ENCODE peak calls at places on chromosomes 4 and X, in five cellular contexts. One of them, this sample, is unnamed.

GRCh38 chrX:135652602-135653001 is 60.8 kb upstream of the CT45A1 start:
- DNase-seq in NCI-H446 treated with DMSO at 0.1 percent for 48 hours: no peak
- DNase-seq in AG04449: no peak
- DNase-seq in HEK293T: no peak
- DNase-seq in memory B cell: no peak
- DNase-seq in this sample: no peak

GRCh38 chr4:138975225-138975624 is 40.4 kb upstream of the NOCT start:
- DNase-seq in NCI-H446 treated with DMSO at 0.1 percent for 48 hours: no peak
- DNase-seq in memory B cell: no peak
- DNase-seq in HEK293T: no peak
- DNase-seq in AG04449: no peak
- DNase-seq in this sample: no peak

GRCh38 chr4:165537028-165537648 is 158.3 kb downstream of the CPE start:
- DNase-seq in NCI-H446 treated with DMSO at 0.1 percent for 48 hours: no peak
- DNase-seq in AG04449: peak
- DNase-seq in HEK293T: peak
- DNase-seq in memory B cell: peak
- DNase-seq in this sample: no peak

GRCh38 chr4:41142946-41143720 is 71.2 kb downstream of the APBB2 start:
- DNase-seq in HEK293T: no peak
- DNase-seq in NCI-H446 treated with DMSO at 0.1 percent for 48 hours: no peak
- DNase-seq in AG04449: peak
- DNase-seq in memory B cell: no peak
- DNase-seq in this sample: no peak

GRCh38 chrX:119801253-119802221 is 10.1 kb upstream of the RPL39 start:
- DNase-seq in NCI-H446 treated with DMSO at 0.1 percent for 48 hours: no peak
- DNase-seq in HEK293T: no peak
- DNase-seq in AG04449: no peak
- DNase-seq in memory B cell: no peak
- DNase-seq in this sample: no peak

GRCh38 chrX:71178908-71179307 is 34.3 kb downstream of the NLGN3 start:
- DNase-seq in HEK293T: peak
- DNase-seq in AG04449: no peak
- DNase-seq in memory B cell: peak
- DNase-seq in NCI-H446 treated with DMSO at 0.1 percent for 48 hours: no peak
- DNase-seq in this sample: no peak

GRCh38 chr4:35465096-35465495 is 779.2 kb downstream of the ARAP2 start:
- DNase-seq in HEK293T: no peak
- DNase-seq in AG04449: no peak
- DNase-seq in NCI-H446 treated with DMSO at 0.1 percent for 48 hours: no peak
- DNase-seq in memory B cell: no peak
- DNase-seq in this sample: no peak

GRCh38 chr4:102036619-102037376 is 246.3 kb downstream of the BANK1 start:
- DNase-seq in NCI-H446 treated with DMSO at 0.1 percent for 48 hours: peak
- DNase-seq in HEK293T: no peak
- DNase-seq in AG04449: peak
- DNase-seq in memory B cell: no peak
- DNase-seq in this sample: no peak

GRCh38 chr4:157423526-157424020 is 203.0 kb downstream of the GRIA2 start:
- DNase-seq in NCI-H446 treated with DMSO at 0.1 percent for 48 hours: no peak
- DNase-seq in HEK293T: no peak
- DNase-seq in AG04449: no peak
- DNase-seq in memory B cell: no peak
- DNase-seq in this sample: no peak

GRCh38 chr4:8319731-8320385 is 50.3 kb downstream of the HTRA3 start:
- DNase-seq in AG04449: no peak
- DNase-seq in HEK293T: no peak
- DNase-seq in NCI-H446 treated with DMSO at 0.1 percent for 48 hours: no peak
- DNase-seq in memory B cell: no peak
- DNase-seq in this sample: no peak

GRCh38 chr4:133866328-133866699 is 335.3 kb downstream of the PABPC4L start:
- DNase-seq in memory B cell: no peak
- DNase-seq in NCI-H446 treated with DMSO at 0.1 percent for 48 hours: no peak
- DNase-seq in HEK293T: no peak
- DNase-seq in AG04449: no peak
- DNase-seq in this sample: no peak

GRCh38 chr4:6568689-6569332 is 6.2 kb upstream of the MAN2B2 start:
- DNase-seq in NCI-H446 treated with DMSO at 0.1 percent for 48 hours: no peak
- DNase-seq in AG04449: peak
- DNase-seq in HEK293T: no peak
- DNase-seq in memory B cell: no peak
- DNase-seq in this sample: no peak

GRCh38 chrX:76555816-76556215 is 128.3 kb downstream of the MAGEE1 start:
- DNase-seq in memory B cell: no peak
- DNase-seq in AG04449: no peak
- DNase-seq in HEK293T: peak
- DNase-seq in NCI-H446 treated with DMSO at 0.1 percent for 48 hours: peak
- DNase-seq in this sample: no peak

GRCh38 chr4:168540086-168540864 is 43.4 kb downstream of the PALLD start:
- DNase-seq in memory B cell: no peak
- DNase-seq in HEK293T: no peak
- DNase-seq in NCI-H446 treated with DMSO at 0.1 percent for 48 hours: no peak
- DNase-seq in AG04449: peak
- DNase-seq in this sample: no peak

GRCh38 chr4:186725422-186726149 is 1.9 kb upstream of the FAT1 start:
- DNase-seq in AG04449: no peak
- DNase-seq in HEK293T: peak
- DNase-seq in memory B cell: no peak
- DNase-seq in NCI-H446 treated with DMSO at 0.1 percent for 48 hours: no peak
- DNase-seq in this sample: peak

GRCh38 chrX:48022740-48023139 is 16.0 kb downstream of the SPACA5 start:
- DNase-seq in memory B cell: no peak
- DNase-seq in AG04449: no peak
- DNase-seq in NCI-H446 treated with DMSO at 0.1 percent for 48 hours: no peak
- DNase-seq in HEK293T: no peak
- DNase-seq in this sample: no peak

GRCh38 chrX:143781103-143781502 is 60.6 kb upstream of the SPANXN2 start:
- DNase-seq in NCI-H446 treated with DMSO at 0.1 percent for 48 hours: no peak
- DNase-seq in HEK293T: no peak
- DNase-seq in memory B cell: no peak
- DNase-seq in AG04449: no peak
- DNase-seq in this sample: no peak

GRCh38 chrX:96650023-96650422 is 34.6 kb upstream of the DIAPH2 start:
- DNase-seq in AG04449: no peak
- DNase-seq in memory B cell: no peak
- DNase-seq in HEK293T: no peak
- DNase-seq in NCI-H446 treated with DMSO at 0.1 percent for 48 hours: no peak
- DNase-seq in this sample: no peak

GRCh38 chr4:152156448-152156847 is 379.4 kb downstream of the FBXW7 start:
- DNase-seq in NCI-H446 treated with DMSO at 0.1 percent for 48 hours: no peak
- DNase-seq in HEK293T: no peak
- DNase-seq in AG04449: no peak
- DNase-seq in memory B cell: no peak
- DNase-seq in this sample: no peak

GRCh38 chr4:64715741-64716140 is 306.5 kb upstream of the TECRL start:
- DNase-seq in AG04449: no peak
- DNase-seq in memory B cell: no peak
- DNase-seq in HEK293T: no peak
- DNase-seq in NCI-H446 treated with DMSO at 0.1 percent for 48 hours: no peak
- DNase-seq in this sample: no peak

GRCh38 chr4:31108762-31109161 is 388.6 kb downstream of the PCDH7 start:
- DNase-seq in AG04449: no peak
- DNase-seq in HEK293T: no peak
- DNase-seq in NCI-H446 treated with DMSO at 0.1 percent for 48 hours: no peak
- DNase-seq in memory B cell: no peak
- DNase-seq in this sample: no peak

GRCh38 chrX:119272882-119273806 is 37.1 kb downstream of the PGRMC1 start:
- DNase-seq in NCI-H446 treated with DMSO at 0.1 percent for 48 hours: no peak
- DNase-seq in memory B cell: peak
- DNase-seq in AG04449: no peak
- DNase-seq in HEK293T: no peak
- DNase-seq in this sample: no peak

GRCh38 chr4:111736516-111736915 is 408.7 kb upstream of the FAM241A start:
- DNase-seq in memory B cell: no peak
- DNase-seq in HEK293T: no peak
- DNase-seq in NCI-H446 treated with DMSO at 0.1 percent for 48 hours: no peak
- DNase-seq in AG04449: no peak
- DNase-seq in this sample: no peak

GRCh38 chr4:15753786-15754185 is 24.3 kb upstream of the CD38 start:
- DNase-seq in HEK293T: no peak
- DNase-seq in NCI-H446 treated with DMSO at 0.1 percent for 48 hours: no peak
- DNase-seq in memory B cell: no peak
- DNase-seq in AG04449: no peak
- DNase-seq in this sample: no peak

GRCh38 chr4:174154455-174154854 is 129.0 kb downstream of the FBXO8 start:
- DNase-seq in AG04449: peak
- DNase-seq in memory B cell: no peak
- DNase-seq in NCI-H446 treated with DMSO at 0.1 percent for 48 hours: no peak
- DNase-seq in HEK293T: no peak
- DNase-seq in this sample: no peak

GRCh38 chrX:150680974-150681373 is 12.2 kb upstream of the MTMR1 start:
- DNase-seq in NCI-H446 treated with DMSO at 0.1 percent for 48 hours: no peak
- DNase-seq in memory B cell: no peak
- DNase-seq in HEK293T: peak
- DNase-seq in AG04449: no peak
- DNase-seq in this sample: no peak

GRCh38 chr4:183765121-183765990 is 106.3 kb downstream of the TRAPPC11 start:
- DNase-seq in NCI-H446 treated with DMSO at 0.1 percent for 48 hours: no peak
- DNase-seq in memory B cell: no peak
- DNase-seq in AG04449: no peak
- DNase-seq in HEK293T: no peak
- DNase-seq in this sample: no peak

GRCh38 chr4:165379662-165380061 is 854 bp downstream of the CPE start:
- DNase-seq in memory B cell: no peak
- DNase-seq in HEK293T: peak
- DNase-seq in AG04449: no peak
- DNase-seq in NCI-H446 treated with DMSO at 0.1 percent for 48 hours: peak
- DNase-seq in this sample: no peak

GRCh38 chr4:171812377-171813194 is 618 bp upstream of the GALNTL6 start:
- DNase-seq in memory B cell: no peak
- DNase-seq in AG04449: no peak
- DNase-seq in HEK293T: peak
- DNase-seq in NCI-H446 treated with DMSO at 0.1 percent for 48 hours: no peak
- DNase-seq in this sample: no peak

GRCh38 chr4:186755550-186756519 is 32.2 kb upstream of the FAT1 start:
- DNase-seq in memory B cell: no peak
- DNase-seq in AG04449: no peak
- DNase-seq in HEK293T: no peak
- DNase-seq in NCI-H446 treated with DMSO at 0.1 percent for 48 hours: no peak
- DNase-seq in this sample: no peak

GRCh38 chrX:119236599-119237525 is 777 bp downstream of the PGRMC1 start:
- DNase-seq in NCI-H446 treated with DMSO at 0.1 percent for 48 hours: no peak
- DNase-seq in AG04449: peak
- DNase-seq in memory B cell: no peak
- DNase-seq in HEK293T: peak
- DNase-seq in this sample: peak

GRCh38 chr4:79865253-79865652 is 207.8 kb downstream of the ANTXR2 start:
- DNase-seq in AG04449: peak
- DNase-seq in HEK293T: no peak
- DNase-seq in memory B cell: no peak
- DNase-seq in NCI-H446 treated with DMSO at 0.1 percent for 48 hours: no peak
- DNase-seq in this sample: no peak

GRCh38 chr4:84503495-84504437 is 4.7 kb upstream of the NKX6-1 start:
- DNase-seq in NCI-H446 treated with DMSO at 0.1 percent for 48 hours: peak
- DNase-seq in memory B cell: no peak
- DNase-seq in AG04449: peak
- DNase-seq in HEK293T: peak
- DNase-seq in this sample: no peak

GRCh38 chr4:24594887-24595286 is 10.5 kb upstream of the DHX15 start:
- DNase-seq in HEK293T: no peak
- DNase-seq in NCI-H446 treated with DMSO at 0.1 percent for 48 hours: no peak
- DNase-seq in AG04449: peak
- DNase-seq in memory B cell: no peak
- DNase-seq in this sample: no peak

GRCh38 chrX:24242649-24243556 is 71.0 kb downstream of the SUPT20HL2 start:
- DNase-seq in NCI-H446 treated with DMSO at 0.1 percent for 48 hours: peak
- DNase-seq in AG04449: no peak
- DNase-seq in memory B cell: peak
- DNase-seq in HEK293T: no peak
- DNase-seq in this sample: no peak

GRCh38 chr4:155629183-155629825 is 37.3 kb upstream of the GUCY1A1 start:
- DNase-seq in NCI-H446 treated with DMSO at 0.1 percent for 48 hours: no peak
- DNase-seq in HEK293T: no peak
- DNase-seq in memory B cell: no peak
- DNase-seq in AG04449: no peak
- DNase-seq in this sample: no peak

GRCh38 chr4:154612472-154613414 is at the start of gene FGG:
- DNase-seq in NCI-H446 treated with DMSO at 0.1 percent for 48 hours: no peak
- DNase-seq in memory B cell: no peak
- DNase-seq in AG04449: no peak
- DNase-seq in HEK293T: no peak
- DNase-seq in this sample: no peak

GRCh38 chr4:110109455-110109854 is 89.0 kb downstream of the ELOVL6 start:
- DNase-seq in NCI-H446 treated with DMSO at 0.1 percent for 48 hours: no peak
- DNase-seq in AG04449: peak
- DNase-seq in memory B cell: no peak
- DNase-seq in HEK293T: no peak
- DNase-seq in this sample: no peak

GRCh38 chr4:41359836-41360213 is 103.1 kb downstream of the UCHL1 start:
- DNase-seq in memory B cell: no peak
- DNase-seq in AG04449: no peak
- DNase-seq in NCI-H446 treated with DMSO at 0.1 percent for 48 hours: no peak
- DNase-seq in HEK293T: no peak
- DNase-seq in this sample: no peak